ENCODE peak calls at places on chromosome 11, in seven cellular contexts. F is omental fat pad, G is AG04450, L is posterior cingulate gyrus, W is GM12892, J is CMK, U is skeletal muscle cell. P is an unnamed sample.

GRCh38 chr11:103644676-103645075 is 391.8 kb upstream of the DDI1 start:
- DNase-seq in F (no peak), G (no peak), L (no peak), W (no peak), J (no peak), U (no peak), P (no peak)

GRCh38 chr11:130638048-130638447 is 189.6 kb downstream of the ADAMTS15 start:
- DNase-seq in F (no peak), G (no peak), L (no peak), W (no peak), J (no peak), U (no peak), P (no peak)

GRCh38 chr11:120467627-120468026 is 43.9 kb upstream of the GRIK4 start:
- DNase-seq in F (no peak), G (no peak), L (no peak), W (no peak), J (no peak), U (no peak), P (no peak)

GRCh38 chr11:110962907-110963306 is 250.7 kb upstream of the ARHGAP20 start:
- DNase-seq in F (no peak), G (peak; percentile 41), L (no peak), W (no peak), J (no peak), U (no peak), P (no peak)

GRCh38 chr11:73205666-73206343 is 12.3 kb upstream of the P2RY2 start:
- DNase-seq in F (no peak), G (no peak), L (no peak), W (no peak), J (no peak), U (no peak), P (no peak)

GRCh38 chr11:133776671-133777070 is 68.6 kb downstream of the SPATA19 start:
- DNase-seq in F (no peak), G (no peak), L (no peak), W (no peak), J (no peak), U (no peak), P (no peak)

GRCh38 chr11:117413616-117414015 is 86.0 kb downstream of the CEP164 start:
- DNase-seq in F (no peak), G (no peak), L (no peak), W (no peak), J (no peak), U (no peak), P (no peak)

GRCh38 chr11:105829084-105829483 is 193.0 kb downstream of the MSANTD4 start:
- DNase-seq in F (no peak), G (no peak), L (no peak), W (no peak), J (no peak), U (no peak), P (no peak)

GRCh38 chr11:32830413-32830738 is 649 bp downstream of the PRRG4 start:
- DNase-seq in F (no peak), G (no peak), L (no peak), W (peak; percentile 6), J (no peak), U (no peak), P (no peak)

GRCh38 chr11:82898242-82898641 is 2.0 kb downstream of the PRCP start:
- DNase-seq in F (no peak), G (no peak), L (no peak), W (no peak), J (no peak), U (no peak), P (no peak)

GRCh38 chr11:78741794-78742193 is 167.1 kb upstream of the NARS2 start:
- DNase-seq in F (no peak), G (no peak), L (no peak), W (no peak), J (no peak), U (no peak), P (no peak)

GRCh38 chr11:46352063-46352841 is 5.0 kb downstream of the DGKZ start:
- DNase-seq in F (no peak), G (no peak), L (peak; percentile 90), W (peak; percentile 69), J (no peak), U (no peak), P (no peak)

GRCh38 chr11:134861490-134862107 is 449.6 kb upstream of the B3GAT1 start:
- DNase-seq in F (no peak), G (no peak), L (no peak), W (no peak), J (peak; percentile 7), U (no peak), P (no peak)

GRCh38 chr11:70212227-70212811 is 9.2 kb downstream of the FADD start:
- DNase-seq in F (no peak), G (no peak), L (no peak), W (no peak), J (no peak), U (no peak), P (no peak)

GRCh38 chr11:123518496-123519054 is 88.5 kb downstream of the GRAMD1B start:
- DNase-seq in F (no peak), G (no peak), L (no peak), W (no peak), J (no peak), U (no peak), P (no peak)

GRCh38 chr11:46272816-46273427 is 4.5 kb upstream of the CREB3L1 start:
- DNase-seq in F (no peak), G (no peak), L (no peak), W (no peak), J (no peak), U (no peak), P (no peak)

GRCh38 chr11:44969853-44970252 is 19.2 kb upstream of the TP53I11 start:
- DNase-seq in F (no peak), G (no peak), L (no peak), W (no peak), J (no peak), U (no peak), P (no peak)

GRCh38 chr11:79342686-79343085 is 98.1 kb downstream of the TENM4 start:
- DNase-seq in F (no peak), G (no peak), L (no peak), W (no peak), J (no peak), U (no peak), P (no peak)

GRCh38 chr11:44825058-44825795 is 98.5 kb downstream of the TSPAN18 start:
- DNase-seq in F (no peak), G (no peak), L (no peak), W (no peak), J (no peak), U (no peak), P (no peak)

GRCh38 chr11:5405173-5405572 is 16.7 kb upstream of the OR51Q1 start:
- DNase-seq in F (no peak), G (no peak), L (no peak), W (no peak), J (no peak), U (no peak), P (no peak)

GRCh38 chr11:65560555-65561418 is 2.6 kb upstream of the LTBP3 start:
- DNase-seq in F (no peak), G (no peak), L (no peak), W (no peak), J (no peak), U (no peak), P (peak; percentile 13)

GRCh38 chr11:62880231-62880802 is 379 bp upstream of the SLC3A2 start:
- DNase-seq in F (peak; percentile 59), G (peak; percentile 56), L (peak; percentile 80), W (no peak), J (no peak), U (no peak), P (no peak)

GRCh38 chr11:416757-417621 is 2.2 kb upstream of the SIGIRR start:
- DNase-seq in F (peak; percentile 19), G (no peak), L (no peak), W (no peak), J (no peak), U (no peak), P (no peak)

GRCh38 chr11:102794382-102794781 is 3.6 kb downstream of the MMP1 start:
- DNase-seq in F (no peak), G (no peak), L (no peak), W (no peak), J (peak; percentile 29), U (no peak), P (no peak)

GRCh38 chr11:61290905-61291690 is 4.0 kb downstream of the VWCE start:
- DNase-seq in F (no peak), G (no peak), L (no peak), W (no peak), J (no peak), U (no peak), P (no peak)

GRCh38 chr11:63769719-63770443 is 1.3 kb upstream of the ZFTA start:
- DNase-seq in F (no peak), G (no peak), L (peak; percentile 83), W (no peak), J (no peak), U (no peak), P (no peak)

GRCh38 chr11:68261006-68261405 is 10.8 kb downstream of the C11orf24 start:
- DNase-seq in F (no peak), G (no peak), L (no peak), W (no peak), J (no peak), U (no peak), P (no peak)

GRCh38 chr11:46047520-46047919 is 73.7 kb downstream of the PHF21A start:
- DNase-seq in F (no peak), G (no peak), L (no peak), W (no peak), J (no peak), U (no peak), P (no peak)

P was measured in caudate nucleus.